ENCODE peak calls at places on chromosomes 16 and 17, in four cellular contexts. O is HS-5; Q is GM06990; A is activated naive CD4-positive, alpha-beta T cell treated with anti-CD3 and anti-CD28 coated beads, Interleukin-2, amount 50 U/mL, for 72 hours. N is an unnamed sample.

GRCh38 chr17:74217036-74217725 is 3.8 kb downstream of the TTYH2 start:
- DNase-seq in O (no peak), Q (no peak), A (no peak), N (no peak)

GRCh38 chr16:84561291-84561690 is 56.6 kb downstream of the COTL1 start:
- DNase-seq in O (no peak), Q (no peak), A (no peak), N (no peak)

GRCh38 chr16:82368041-82368440 is 198.0 kb upstream of the MPHOSPH6 start:
- DNase-seq in O (no peak), Q (no peak), A (no peak), N (no peak)

GRCh38 chr17:60315650-60316049 is 76.3 kb downstream of the USP32 start:
- DNase-seq in O (no peak), Q (no peak), A (no peak), N (no peak)

GRCh38 chr17:70906808-70907207 is 737.5 kb downstream of the KCNJ2 start:
- DNase-seq in O (no peak), Q (no peak), A (no peak), N (no peak)

GRCh38 chr17:869067-869466 is 86.9 kb downstream of the MRM3 start:
- DNase-seq in O (no peak), Q (no peak), A (no peak), N (no peak)

GRCh38 chr16:87628940-87629339 is 26.6 kb downstream of the JPH3 start:
- DNase-seq in O (no peak), Q (no peak), A (no peak), N (no peak)

GRCh38 chr16:67149276-67150057 is 1.3 kb downstream of the B3GNT9 start:
- DNase-seq in O (no peak), Q (no peak), A (no peak), N (no peak)

GRCh38 chr17:2929881-2930533 is 133.4 kb downstream of the OR1D5 start:
- DNase-seq in O (no peak), Q (no peak), A (peak; percentile 36), N (peak; percentile 57)

GRCh38 chr16:75280331-75280804 is 28.9 kb upstream of the BCAR1 start:
- DNase-seq in O (no peak), Q (no peak), A (no peak), N (no peak)

GRCh38 chr17:249236-249993 is 68.0 kb upstream of the DOC2B start:
- DNase-seq in O (no peak), Q (no peak), A (no peak), N (no peak)

GRCh38 chr17:69246726-69247375 is 18.2 kb upstream of the ABCA10 start:
- DNase-seq in O (peak; percentile 16), Q (no peak), A (no peak), N (peak; percentile 25)

GRCh38 chr16:89114159-89114981 is 20.7 kb downstream of the ACSF3 start:
- DNase-seq in O (no peak), Q (peak; percentile 26), A (no peak), N (no peak)

GRCh38 chr17:81008140-81008539 is 16.5 kb downstream of the CHMP6 start:
- DNase-seq in O (no peak), Q (no peak), A (no peak), N (no peak)

GRCh38 chr17:34205401-34205800 is 49.7 kb upstream of the CCL2 start:
- DNase-seq in O (no peak), Q (no peak), A (no peak), N (no peak)

GRCh38 chr17:77462553-77463497 is 322.1 kb downstream of the SEC14L1 start:
- DNase-seq in O (no peak), Q (no peak), A (no peak), N (no peak)

GRCh38 chr17:19387921-19388521 is 1.0 kb upstream of the MFAP4 start:
- DNase-seq in O (no peak), Q (no peak), A (no peak), N (no peak)

N was measured in GM20000.